ENCODE peak calls at places on chromosomes 4 and X, in nine cellular contexts. One of them, this sample, is unnamed.

GRCh38 chr4:176896211-176896610 is 103.5 kb upstream of the VEGFC start:
- DNase-seq in stimulated activated CD4-positive, alpha-beta T cell treated with anti-CD3 and anti-CD28 coated beads, Interleukin-1b, Interleukin-23, amount 100 ng/mL, for 4 hours: no peak
- DNase-seq in GM10248: no peak
- DNase-seq in lower leg skin: no peak
- DNase-seq in GM20000: no peak
- DNase-seq in HS-5: no peak
- DNase-seq in aorta: no peak
- DNase-seq in NCI-H1105 treated with DMSO at 0.1 percent for 48 hours: peak; percentile 5
- DNase-seq in naive B cell: no peak
- DNase-seq in this sample: no peak

GRCh38 chr4:51831133-51831532 is 11.8 kb upstream of the DCUN1D4 start:
- DNase-seq in HS-5: no peak
- DNase-seq in GM10248: peak; percentile 32
- DNase-seq in stimulated activated CD4-positive, alpha-beta T cell treated with anti-CD3 and anti-CD28 coated beads, Interleukin-1b, Interleukin-23, amount 100 ng/mL, for 4 hours: peak; percentile 55
- DNase-seq in naive B cell: peak; percentile 50
- DNase-seq in lower leg skin: peak; percentile 86
- DNase-seq in aorta: peak; percentile 70
- DNase-seq in NCI-H1105 treated with DMSO at 0.1 percent for 48 hours: peak; percentile 3
- DNase-seq in GM20000: peak; percentile 38
- DNase-seq in this sample: no peak

GRCh38 chr4:3366893-3367775 is 74.3 kb downstream of the RGS12 start:
- DNase-seq in aorta: no peak
- DNase-seq in GM10248: no peak
- DNase-seq in lower leg skin: no peak
- DNase-seq in naive B cell: no peak
- DNase-seq in NCI-H1105 treated with DMSO at 0.1 percent for 48 hours: no peak
- DNase-seq in stimulated activated CD4-positive, alpha-beta T cell treated with anti-CD3 and anti-CD28 coated beads, Interleukin-1b, Interleukin-23, amount 100 ng/mL, for 4 hours: no peak
- DNase-seq in HS-5: no peak
- DNase-seq in GM20000: no peak
- DNase-seq in this sample: no peak

GRCh38 chrX:49039598-49040375 is 3.4 kb downstream of the TFE3 start:
- DNase-seq in HS-5: peak; percentile 72
- DNase-seq in naive B cell: no peak
- DNase-seq in aorta: peak; percentile 80
- DNase-seq in lower leg skin: peak; percentile 92
- DNase-seq in stimulated activated CD4-positive, alpha-beta T cell treated with anti-CD3 and anti-CD28 coated beads, Interleukin-1b, Interleukin-23, amount 100 ng/mL, for 4 hours: peak; percentile 30
- DNase-seq in GM20000: peak; percentile 60
- DNase-seq in GM10248: no peak
- DNase-seq in NCI-H1105 treated with DMSO at 0.1 percent for 48 hours: peak; percentile 1
- DNase-seq in this sample: no peak

GRCh38 chrX:40096395-40097091 is 1.2 kb downstream of the BCOR start:
- DNase-seq in naive B cell: peak; percentile 77
- DNase-seq in GM10248: no peak
- DNase-seq in GM20000: peak; percentile 63
- DNase-seq in NCI-H1105 treated with DMSO at 0.1 percent for 48 hours: no peak
- DNase-seq in stimulated activated CD4-positive, alpha-beta T cell treated with anti-CD3 and anti-CD28 coated beads, Interleukin-1b, Interleukin-23, amount 100 ng/mL, for 4 hours: peak; percentile 63
- DNase-seq in aorta: peak; percentile 72
- DNase-seq in lower leg skin: peak; percentile 90
- DNase-seq in HS-5: no peak
- DNase-seq in this sample: no peak

GRCh38 chrX:101409043-101409442 is 1.0 kb downstream of the HNRNPH2 start:
- DNase-seq in stimulated activated CD4-positive, alpha-beta T cell treated with anti-CD3 and anti-CD28 coated beads, Interleukin-1b, Interleukin-23, amount 100 ng/mL, for 4 hours: no peak
- DNase-seq in naive B cell: no peak
- DNase-seq in aorta: no peak
- DNase-seq in GM20000: no peak
- DNase-seq in GM10248: no peak
- DNase-seq in NCI-H1105 treated with DMSO at 0.1 percent for 48 hours: no peak
- DNase-seq in HS-5: no peak
- DNase-seq in lower leg skin: no peak
- DNase-seq in this sample: no peak

GRCh38 chr4:122531514-122531913 is 75.0 kb upstream of the IL2 start:
- DNase-seq in lower leg skin: no peak
- DNase-seq in naive B cell: no peak
- DNase-seq in GM10248: no peak
- DNase-seq in HS-5: no peak
- DNase-seq in stimulated activated CD4-positive, alpha-beta T cell treated with anti-CD3 and anti-CD28 coated beads, Interleukin-1b, Interleukin-23, amount 100 ng/mL, for 4 hours: no peak
- DNase-seq in aorta: no peak
- DNase-seq in GM20000: no peak
- DNase-seq in NCI-H1105 treated with DMSO at 0.1 percent for 48 hours: no peak
- DNase-seq in this sample: no peak

GRCh38 chrX:101191217-101191750 is 28.3 kb upstream of the DRP2 start:
- DNase-seq in HS-5: no peak
- DNase-seq in lower leg skin: no peak
- DNase-seq in GM10248: no peak
- DNase-seq in stimulated activated CD4-positive, alpha-beta T cell treated with anti-CD3 and anti-CD28 coated beads, Interleukin-1b, Interleukin-23, amount 100 ng/mL, for 4 hours: no peak
- DNase-seq in NCI-H1105 treated with DMSO at 0.1 percent for 48 hours: no peak
- DNase-seq in GM20000: no peak
- DNase-seq in naive B cell: no peak
- DNase-seq in aorta: peak; percentile 54
- DNase-seq in this sample: no peak

GRCh38 chr4:1010522-1011021 is 854 bp upstream of the FGFRL1 start:
- DNase-seq in GM20000: no peak
- DNase-seq in stimulated activated CD4-positive, alpha-beta T cell treated with anti-CD3 and anti-CD28 coated beads, Interleukin-1b, Interleukin-23, amount 100 ng/mL, for 4 hours: peak; percentile 45
- DNase-seq in HS-5: no peak
- DNase-seq in NCI-H1105 treated with DMSO at 0.1 percent for 48 hours: peak; percentile 35
- DNase-seq in GM10248: no peak
- DNase-seq in naive B cell: peak; percentile 48
- DNase-seq in aorta: peak; percentile 87
- DNase-seq in lower leg skin: peak; percentile 96
- DNase-seq in this sample: no peak

GRCh38 chrX:39331062-39331704 is 529.9 kb downstream of the MID1IP1 start:
- DNase-seq in aorta: no peak
- DNase-seq in stimulated activated CD4-positive, alpha-beta T cell treated with anti-CD3 and anti-CD28 coated beads, Interleukin-1b, Interleukin-23, amount 100 ng/mL, for 4 hours: no peak
- DNase-seq in GM20000: no peak
- DNase-seq in NCI-H1105 treated with DMSO at 0.1 percent for 48 hours: no peak
- DNase-seq in HS-5: no peak
- DNase-seq in naive B cell: no peak
- DNase-seq in GM10248: no peak
- DNase-seq in lower leg skin: no peak
- DNase-seq in this sample: peak; percentile 62

GRCh38 chrX:86604620-86605019 is 456.4 kb downstream of the DACH2 start:
- DNase-seq in stimulated activated CD4-positive, alpha-beta T cell treated with anti-CD3 and anti-CD28 coated beads, Interleukin-1b, Interleukin-23, amount 100 ng/mL, for 4 hours: no peak
- DNase-seq in GM20000: no peak
- DNase-seq in HS-5: no peak
- DNase-seq in aorta: no peak
- DNase-seq in GM10248: no peak
- DNase-seq in lower leg skin: no peak
- DNase-seq in naive B cell: no peak
- DNase-seq in NCI-H1105 treated with DMSO at 0.1 percent for 48 hours: no peak
- DNase-seq in this sample: no peak

GRCh38 chrX:47518105-47518504 is 35.1 kb upstream of the ZNF41 start:
- DNase-seq in GM20000: no peak
- DNase-seq in GM10248: no peak
- DNase-seq in stimulated activated CD4-positive, alpha-beta T cell treated with anti-CD3 and anti-CD28 coated beads, Interleukin-1b, Interleukin-23, amount 100 ng/mL, for 4 hours: no peak
- DNase-seq in aorta: no peak
- DNase-seq in lower leg skin: no peak
- DNase-seq in naive B cell: no peak
- DNase-seq in NCI-H1105 treated with DMSO at 0.1 percent for 48 hours: no peak
- DNase-seq in HS-5: no peak
- DNase-seq in this sample: no peak

GRCh38 chr4:6071959-6072720 is 53.9 kb upstream of the C4orf50 start:
- DNase-seq in lower leg skin: no peak
- DNase-seq in GM10248: no peak
- DNase-seq in aorta: no peak
- DNase-seq in HS-5: no peak
- DNase-seq in NCI-H1105 treated with DMSO at 0.1 percent for 48 hours: peak; percentile 27
- DNase-seq in stimulated activated CD4-positive, alpha-beta T cell treated with anti-CD3 and anti-CD28 coated beads, Interleukin-1b, Interleukin-23, amount 100 ng/mL, for 4 hours: no peak
- DNase-seq in naive B cell: no peak
- DNase-seq in GM20000: no peak
- DNase-seq in this sample: no peak

GRCh38 chr4:95388911-95389310 is 159.9 kb downstream of the UNC5C start:
- DNase-seq in HS-5: no peak
- DNase-seq in stimulated activated CD4-positive, alpha-beta T cell treated with anti-CD3 and anti-CD28 coated beads, Interleukin-1b, Interleukin-23, amount 100 ng/mL, for 4 hours: no peak
- DNase-seq in naive B cell: no peak
- DNase-seq in aorta: no peak
- DNase-seq in NCI-H1105 treated with DMSO at 0.1 percent for 48 hours: no peak
- DNase-seq in GM20000: no peak
- DNase-seq in lower leg skin: no peak
- DNase-seq in GM10248: no peak
- DNase-seq in this sample: no peak

GRCh38 chrX:124280294-124280902 is 52.1 kb upstream of the TEX13D start:
- DNase-seq in HS-5: no peak
- DNase-seq in NCI-H1105 treated with DMSO at 0.1 percent for 48 hours: no peak
- DNase-seq in GM20000: no peak
- DNase-seq in aorta: no peak
- DNase-seq in naive B cell: no peak
- DNase-seq in stimulated activated CD4-positive, alpha-beta T cell treated with anti-CD3 and anti-CD28 coated beads, Interleukin-1b, Interleukin-23, amount 100 ng/mL, for 4 hours: no peak
- DNase-seq in lower leg skin: no peak
- DNase-seq in GM10248: no peak
- DNase-seq in this sample: no peak

GRCh38 chr4:121270384-121270783 is 106.3 kb upstream of the TNIP3 start:
- DNase-seq in GM10248: no peak
- DNase-seq in aorta: no peak
- DNase-seq in lower leg skin: no peak
- DNase-seq in NCI-H1105 treated with DMSO at 0.1 percent for 48 hours: no peak
- DNase-seq in GM20000: no peak
- DNase-seq in naive B cell: no peak
- DNase-seq in HS-5: peak; percentile 14
- DNase-seq in stimulated activated CD4-positive, alpha-beta T cell treated with anti-CD3 and anti-CD28 coated beads, Interleukin-1b, Interleukin-23, amount 100 ng/mL, for 4 hours: no peak
- DNase-seq in this sample: no peak

GRCh38 chr4:4941741-4942140 is 77.5 kb downstream of the CYTL1 start:
- DNase-seq in lower leg skin: no peak
- DNase-seq in HS-5: no peak
- DNase-seq in GM20000: no peak
- DNase-seq in GM10248: no peak
- DNase-seq in aorta: no peak
- DNase-seq in naive B cell: no peak
- DNase-seq in stimulated activated CD4-positive, alpha-beta T cell treated with anti-CD3 and anti-CD28 coated beads, Interleukin-1b, Interleukin-23, amount 100 ng/mL, for 4 hours: no peak
- DNase-seq in NCI-H1105 treated with DMSO at 0.1 percent for 48 hours: no peak
- DNase-seq in this sample: no peak

GRCh38 chrX:115017455-115017854 is at the start of gene IL13RA2:
- DNase-seq in HS-5: no peak
- DNase-seq in NCI-H1105 treated with DMSO at 0.1 percent for 48 hours: no peak
- DNase-seq in GM20000: no peak
- DNase-seq in aorta: no peak
- DNase-seq in lower leg skin: no peak
- DNase-seq in stimulated activated CD4-positive, alpha-beta T cell treated with anti-CD3 and anti-CD28 coated beads, Interleukin-1b, Interleukin-23, amount 100 ng/mL, for 4 hours: no peak
- DNase-seq in GM10248: no peak
- DNase-seq in naive B cell: no peak
- DNase-seq in this sample: no peak

GRCh38 chr4:3822230-3822947 is 56.2 kb downstream of the ADRA2C start:
- DNase-seq in NCI-H1105 treated with DMSO at 0.1 percent for 48 hours: no peak
- DNase-seq in aorta: peak; percentile 26
- DNase-seq in GM10248: no peak
- DNase-seq in HS-5: no peak
- DNase-seq in stimulated activated CD4-positive, alpha-beta T cell treated with anti-CD3 and anti-CD28 coated beads, Interleukin-1b, Interleukin-23, amount 100 ng/mL, for 4 hours: no peak
- DNase-seq in GM20000: no peak
- DNase-seq in naive B cell: no peak
- DNase-seq in lower leg skin: no peak
- DNase-seq in this sample: no peak

GRCh38 chr4:140066031-140066930 is 87.7 kb downstream of the MAML3 start:
- DNase-seq in lower leg skin: no peak
- DNase-seq in GM10248: no peak
- DNase-seq in stimulated activated CD4-positive, alpha-beta T cell treated with anti-CD3 and anti-CD28 coated beads, Interleukin-1b, Interleukin-23, amount 100 ng/mL, for 4 hours: no peak
- DNase-seq in NCI-H1105 treated with DMSO at 0.1 percent for 48 hours: no peak
- DNase-seq in aorta: no peak
- DNase-seq in HS-5: no peak
- DNase-seq in naive B cell: no peak
- DNase-seq in GM20000: no peak
- DNase-seq in this sample: no peak

GRCh38 chr4:122632396-122633143 is 11.7 kb upstream of the IL21 start:
- DNase-seq in stimulated activated CD4-positive, alpha-beta T cell treated with anti-CD3 and anti-CD28 coated beads, Interleukin-1b, Interleukin-23, amount 100 ng/mL, for 4 hours: no peak
- DNase-seq in NCI-H1105 treated with DMSO at 0.1 percent for 48 hours: no peak
- DNase-seq in naive B cell: no peak
- DNase-seq in lower leg skin: no peak
- DNase-seq in GM20000: peak; percentile 34
- DNase-seq in GM10248: peak; percentile 26
- DNase-seq in aorta: no peak
- DNase-seq in HS-5: no peak
- DNase-seq in this sample: peak; percentile 48

GRCh38 chrX:149495573-149496071 is 9.5 kb downstream of the IDS start:
- DNase-seq in stimulated activated CD4-positive, alpha-beta T cell treated with anti-CD3 and anti-CD28 coated beads, Interleukin-1b, Interleukin-23, amount 100 ng/mL, for 4 hours: no peak
- DNase-seq in GM10248: no peak
- DNase-seq in aorta: no peak
- DNase-seq in lower leg skin: peak; percentile 71
- DNase-seq in HS-5: peak; percentile 62
- DNase-seq in NCI-H1105 treated with DMSO at 0.1 percent for 48 hours: no peak
- DNase-seq in naive B cell: no peak
- DNase-seq in GM20000: no peak
- DNase-seq in this sample: no peak

GRCh38 chrX:105463483-105463882 is 243.0 kb upstream of the TEX13A start:
- DNase-seq in stimulated activated CD4-positive, alpha-beta T cell treated with anti-CD3 and anti-CD28 coated beads, Interleukin-1b, Interleukin-23, amount 100 ng/mL, for 4 hours: no peak
- DNase-seq in NCI-H1105 treated with DMSO at 0.1 percent for 48 hours: no peak
- DNase-seq in GM20000: no peak
- DNase-seq in HS-5: no peak
- DNase-seq in naive B cell: no peak
- DNase-seq in GM10248: no peak
- DNase-seq in aorta: no peak
- DNase-seq in lower leg skin: no peak
- DNase-seq in this sample: no peak

GRCh38 chrX:28848707-28849106 is 261.5 kb downstream of the IL1RAPL1 start:
- DNase-seq in GM10248: no peak
- DNase-seq in stimulated activated CD4-positive, alpha-beta T cell treated with anti-CD3 and anti-CD28 coated beads, Interleukin-1b, Interleukin-23, amount 100 ng/mL, for 4 hours: no peak
- DNase-seq in HS-5: no peak
- DNase-seq in naive B cell: no peak
- DNase-seq in aorta: no peak
- DNase-seq in lower leg skin: no peak
- DNase-seq in NCI-H1105 treated with DMSO at 0.1 percent for 48 hours: no peak
- DNase-seq in GM20000: no peak
- DNase-seq in this sample: no peak